ENCODE peak calls at places on chromosomes 16 and 17, in nine cellular contexts. A is GM12892, O is prostate gland, V is breast epithelium, J is SK-N-MC, Q is suprapubic skin, B is GM23338, S is H1, E is K562. L is an unnamed sample.

GRCh38 chr16:67213197-67214019 is 13.5 kb upstream of the TMEM208 start:
- DNase-seq in A (no peak), B (no peak), Q (no peak), O (no peak), S (no peak), V (no peak), J (no peak), E (no peak), L (no peak)

GRCh38 chr17:60168654-60169053 is 18.9 kb downstream of the CA4 start:
- DNase-seq in Q (no peak), O (no peak), J (no peak), B (no peak), A (no peak), S (no peak), V (no peak), E (no peak), L (no peak)

GRCh38 chr16:20740007-20740883 is 1.4 kb downstream of the THUMPD1 start:
- DNase-seq in Q (no peak), E (no peak), J (no peak), A (no peak), O (peak; percentile 40), S (no peak), V (no peak), B (peak; percentile 15), L (no peak)

GRCh38 chr17:79214459-79214858 is 139.8 kb downstream of the ENGASE start:
- DNase-seq in S (no peak), J (no peak), A (no peak), B (no peak), Q (no peak), V (no peak), O (no peak), E (no peak), L (no peak)

GRCh38 chr16:65083181-65083845 is 38.5 kb downstream of the CDH11 start:
- DNase-seq in Q (no peak), B (no peak), E (no peak), O (no peak), V (no peak), J (no peak), S (no peak), A (no peak), L (no peak)

GRCh38 chr17:29585080-29585751 is 4.2 kb downstream of the GIT1 start:
- DNase-seq in S (no peak), E (peak; percentile 30), A (no peak), B (peak; percentile 41), V (no peak), O (no peak), Q (no peak), J (no peak), L (no peak)

GRCh38 chr16:1125471-1125870 is 27.4 kb upstream of the CACNA1H start:
- DNase-seq in S (no peak), E (peak; percentile 46), V (no peak), A (no peak), B (no peak), Q (no peak), O (no peak), J (no peak), L (peak; percentile 63)

GRCh38 chr17:34400301-34400931 is 37.4 kb upstream of the CCL1 start:
- DNase-seq in A (no peak), B (no peak), Q (no peak), S (no peak), O (no peak), V (no peak), E (no peak), J (no peak), L (no peak)

DNA sequence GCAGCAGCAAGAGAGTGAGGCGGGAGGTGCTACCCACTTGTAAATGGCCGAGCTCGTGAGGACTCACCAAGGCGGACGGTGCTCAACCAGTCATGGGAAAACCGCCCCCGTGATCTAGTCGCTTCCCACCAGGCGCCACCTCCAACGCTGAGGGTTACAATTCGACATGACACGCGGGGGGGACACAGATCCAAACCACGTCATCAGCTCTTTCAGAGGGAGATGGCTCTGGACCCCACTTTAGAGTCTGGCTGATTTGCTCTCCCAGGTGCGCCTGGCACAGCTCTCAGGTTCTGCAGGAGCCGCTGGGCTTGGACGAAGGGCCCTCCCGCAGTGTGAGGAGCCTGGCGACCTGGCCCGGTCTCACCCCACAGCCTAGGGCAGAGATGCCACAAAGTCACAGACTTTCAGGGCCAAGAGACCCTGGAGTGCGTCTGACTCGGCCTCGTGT is 21.1 kb upstream of the DOC2B start:
- DNase-seq in O (no peak), J (no peak), E (no peak), S (no peak), V (no peak), B (no peak), Q (no peak), A (no peak), L (no peak)
- TF ChIP-seq POLR2AphosphoS5 in O (no peak), J (no peak), E (no peak), S (no peak), V (no peak), B (no peak), Q (no peak), A (no peak), L (no peak)

GRCh38 chr17:2853111-2853721 is 57.0 kb downstream of the RAP1GAP2 start:
- DNase-seq in S (no peak), J (no peak), Q (no peak), O (peak; percentile 38), E (no peak), A (no peak), B (peak; percentile 74), V (peak; percentile 30), L (no peak)
- TF ChIP-seq POLR2AphosphoS5 in S (no peak), J (no peak), Q (no peak), O (no peak), E (no peak), A (no peak), B (no peak), V (no peak), L (no peak)

GRCh38 chr16:73064227-73064995 is 16.5 kb upstream of the ZFHX3 start:
- DNase-seq in B (peak; percentile 63), Q (no peak), E (peak; percentile 13), V (no peak), O (no peak), S (no peak), A (no peak), J (no peak), L (peak; percentile 36)
- TF ChIP-seq POLR2AphosphoS5 in B (no peak), Q (no peak), E (no peak), V (no peak), O (no peak), S (no peak), A (no peak), J (no peak), L (no peak)

GRCh38 chr17:71338396-71338795 is 782.4 kb upstream of the SOX9 start:
- DNase-seq in S (no peak), B (no peak), O (no peak), Q (no peak), E (no peak), J (no peak), V (no peak), A (no peak), L (no peak)
- TF ChIP-seq POLR2AphosphoS5 in S (no peak), B (no peak), O (no peak), Q (no peak), E (no peak), J (no peak), V (no peak), A (no peak), L (no peak)

GRCh38 chr17:51298508-51299371 is 38.4 kb downstream of the UTP18 start:
- DNase-seq in S (no peak), B (peak; percentile 83), E (peak; percentile 60), A (no peak), Q (no peak), O (no peak), J (no peak), V (no peak), L (no peak)
- TF ChIP-seq POLR2AphosphoS5 in S (no peak), B (no peak), E (peak; percentile 19), A (no peak), Q (no peak), O (no peak), J (no peak), V (no peak), L (no peak)

DNA sequence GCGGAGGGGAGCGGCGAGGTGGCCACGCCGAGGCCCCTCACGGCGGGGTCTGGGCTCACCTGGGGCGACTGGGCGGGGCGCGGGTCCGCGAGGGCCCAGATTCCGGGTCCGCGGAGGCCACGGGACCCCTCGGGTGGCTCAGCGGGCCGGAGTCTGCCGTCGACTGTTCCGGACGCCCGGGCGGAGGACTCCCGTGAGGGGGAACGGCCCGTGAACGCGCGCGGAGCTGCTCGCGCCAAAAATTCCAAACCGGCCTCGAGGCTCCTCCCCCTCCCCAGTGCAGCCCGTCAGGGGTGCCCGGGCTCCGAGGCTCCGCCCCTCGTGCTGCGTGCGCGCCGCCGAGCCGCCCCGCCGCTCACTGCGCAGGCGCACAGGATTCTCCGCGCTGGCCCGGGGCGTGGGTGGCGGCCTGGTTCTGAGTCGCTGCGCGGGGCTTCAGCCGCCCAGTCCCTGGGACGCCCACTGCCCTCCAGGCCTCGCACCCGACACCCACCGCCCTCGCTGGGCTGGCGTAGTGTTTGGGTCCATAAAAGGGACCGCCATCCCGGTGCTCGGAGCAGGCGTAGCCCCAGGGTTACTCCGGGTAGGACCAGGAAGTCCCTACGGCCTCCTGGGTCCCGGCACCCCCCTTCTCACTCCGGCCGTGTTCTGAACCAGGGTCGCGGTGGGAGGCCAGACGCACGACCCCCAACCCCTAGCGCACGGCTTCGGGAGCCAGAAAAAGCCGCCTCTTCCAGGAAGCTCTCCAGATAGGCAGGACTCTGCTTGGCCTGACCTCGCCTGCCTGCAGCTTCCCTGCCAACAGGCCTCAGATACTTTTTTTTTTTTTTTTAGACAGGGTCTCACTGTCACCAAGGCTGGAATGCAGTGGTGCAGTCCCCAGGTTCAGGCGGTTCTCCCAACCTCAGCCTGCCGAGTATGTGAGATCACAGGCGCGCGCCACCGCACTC is at the start of gene PKMYT1:
- DNase-seq in E (peak; percentile 95), V (peak; percentile 83), J (no peak), O (peak; percentile 85), S (no peak), Q (peak; percentile 93), B (peak; percentile 90), A (peak; percentile 100), L (peak; percentile 100)
- TF ChIP-seq POLR2AphosphoS5 in E (peak; percentile 74), V (peak; percentile 85), J (peak; percentile 91), O (peak; percentile 81), S (no peak), Q (peak; percentile 36), B (peak; percentile 90), A (peak; percentile 72), L (peak; percentile 79)

L was measured in GM12891.